ENCODE peak calls at places on chromosomes 16 and 17, in ten cellular contexts. S is breast epithelium, E is tibial artery, U is mesothelial cell of epicardium, P is psoas muscle, L is right lobe of liver, R is testis, D is astrocyte of the cerebellum, M is stomach, A is cardiac muscle cell. X is an unnamed sample.

GRCh38 chr17:29722411-29723198 is 99.9 kb upstream of the CORO6 start:
- DNase-seq in S (peak; percentile 26), E (peak; percentile 70), U (no peak), P (no peak), L (no peak), R (peak; percentile 52), D (no peak), M (no peak), A (peak; percentile 79), X (no peak)

GRCh38 chr16:67936124-67936875 is at the start of gene PSMB10:
- DNase-seq in S (no peak), E (peak; percentile 51), U (no peak), P (peak; percentile 73), L (peak; percentile 74), R (peak; percentile 73), D (peak; percentile 45), M (peak; percentile 41), A (peak; percentile 55), X (peak; percentile 68)

GRCh38 chr16:67967956-67968439 is 439 bp downstream of the SLC12A4 start:
- DNase-seq in S (no peak), E (no peak), U (no peak), P (peak; percentile 79), L (no peak), R (no peak), D (no peak), M (peak; percentile 43), A (no peak), X (peak; percentile 44)

GRCh38 chr17:68972119-68972704 is 17.0 kb upstream of the ABCA8 start:
- DNase-seq in S (no peak), E (no peak), U (no peak), P (no peak), L (no peak), R (peak; percentile 38), D (no peak), M (no peak), A (peak; percentile 50), X (no peak)

GRCh38 chr17:4840893-4841242 is 7.7 kb downstream of the MINK1 start:
- DNase-seq in S (no peak), E (no peak), U (no peak), P (no peak), L (no peak), R (no peak), D (no peak), M (no peak), A (no peak), X (no peak)

GRCh38 chr16:65909310-65910050 is 457.0 kb upstream of the CDH5 start:
- DNase-seq in S (peak; percentile 30), E (no peak), U (no peak), P (no peak), L (peak; percentile 80), R (peak; percentile 53), D (no peak), M (no peak), A (no peak), X (no peak)

GRCh38 chr17:2062571-2063183 is 7.8 kb downstream of the HIC1 start:
- DNase-seq in S (no peak), E (no peak), U (no peak), P (peak; percentile 68), L (no peak), R (no peak), D (no peak), M (no peak), A (peak; percentile 35), X (no peak)

GRCh38 chr17:15180121-15180561 is 85.0 kb downstream of the PMP22 start:
- DNase-seq in S (no peak), E (no peak), U (no peak), P (no peak), L (no peak), R (no peak), D (no peak), M (no peak), A (no peak), X (no peak)

DNA sequence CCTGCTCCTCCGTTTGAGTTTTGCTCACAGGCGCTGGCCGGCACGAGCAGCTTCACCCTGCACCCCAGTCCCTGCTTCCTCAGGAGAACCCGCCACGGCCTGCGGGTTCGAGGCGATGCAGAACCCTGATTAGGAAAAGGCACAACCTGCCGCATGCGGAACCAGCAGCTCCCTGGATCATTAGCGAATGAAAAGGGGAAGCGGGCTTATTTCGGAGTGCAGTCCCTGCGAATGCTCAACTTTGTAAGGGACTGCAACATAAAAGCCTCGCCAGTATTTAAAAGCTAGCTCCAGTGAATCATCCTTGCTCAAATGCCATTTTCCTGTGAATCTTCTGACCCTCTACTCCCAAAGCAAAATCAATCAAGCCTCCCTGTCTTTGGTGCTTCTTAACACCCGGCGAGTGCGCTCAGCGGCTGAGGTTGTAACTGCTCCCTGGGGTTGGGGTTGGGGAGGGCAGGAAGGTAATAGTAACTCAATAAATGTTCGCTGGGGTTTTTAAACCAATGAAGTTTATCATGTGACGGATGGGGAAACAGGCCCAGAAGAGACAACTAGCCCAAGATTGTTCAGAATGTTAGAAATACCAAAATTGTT is 676 bp upstream of the AKAP10 start:
- DNase-seq in S (no peak), E (peak; percentile 28), U (no peak), P (no peak), L (no peak), R (no peak), D (no peak), M (no peak), A (no peak), X (no peak)
- TF ChIP-seq CTCF in S (no peak), E (no peak), U (no peak), P (no peak), L (no peak), R (no peak), D (no peak), M (no peak), A (no peak), X (no peak)

GRCh38 chr17:39913989-39914388 is 4.4 kb downstream of the GSDMB start:
- DNase-seq in S (no peak), E (no peak), U (no peak), P (no peak), L (no peak), R (no peak), D (no peak), M (no peak), A (no peak), X (no peak)

GRCh38 chr17:39919087-39919683 is 750 bp upstream of the GSDMB start:
- DNase-seq in S (no peak), E (no peak), U (no peak), P (no peak), L (no peak), R (no peak), D (no peak), M (no peak), A (no peak), X (no peak)

GRCh38 chr17:39920218-39921210 is 2.1 kb upstream of the GSDMB start:
- DNase-seq in S (no peak), E (no peak), U (no peak), P (no peak), L (no peak), R (peak; percentile 22), D (no peak), M (no peak), A (no peak), X (no peak)

GRCh38 chr17:39915559-39915958 is 2.9 kb downstream of the GSDMB start:
- DNase-seq in S (no peak), E (no peak), U (no peak), P (no peak), L (no peak), R (no peak), D (no peak), M (no peak), A (no peak), X (no peak)

DNA sequence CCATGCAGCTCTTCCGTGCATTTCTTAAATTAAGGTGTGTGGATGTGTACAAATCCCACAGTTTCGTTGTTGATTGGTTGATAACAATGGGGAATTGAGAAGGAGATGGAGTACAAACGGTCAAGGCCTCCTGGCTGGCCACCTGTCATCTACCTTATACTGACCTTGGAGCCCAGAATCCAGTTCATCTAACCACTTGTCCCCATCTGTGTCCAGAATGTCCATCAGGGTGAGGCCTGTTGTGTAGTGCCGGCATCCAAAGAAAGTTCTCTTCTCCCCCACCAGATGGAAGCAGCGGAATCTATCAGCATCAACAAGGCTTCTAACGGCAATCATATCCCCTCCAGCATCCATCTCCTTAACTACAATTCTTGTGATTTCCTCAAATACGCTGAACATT is 1.5 kb downstream of the GSDMB start:
- DNase-seq in S (no peak), E (no peak), U (no peak), P (no peak), L (no peak), R (no peak), D (no peak), M (no peak), A (no peak), X (no peak)
- TF ChIP-seq CTCF in S (no peak), E (no peak), U (no peak), P (no peak), L (no peak), R (no peak), D (peak; percentile 22), M (no peak), A (peak; percentile 21), X (no peak)

GRCh38 chr16:47019563-47019962 is 46.1 kb upstream of the DNAJA2 start:
- DNase-seq in S (no peak), E (no peak), U (no peak), P (no peak), L (no peak), R (no peak), D (no peak), M (no peak), A (no peak), X (no peak)
- TF ChIP-seq CTCF in S (no peak), E (no peak), U (no peak), P (no peak), L (no peak), R (peak; percentile 12), D (no peak), M (no peak), A (peak; percentile 21), X (no peak)

GRCh38 chr17:17120294-17120693 is 78.0 kb downstream of the MPRIP start:
- DNase-seq in S (no peak), E (no peak), U (no peak), P (peak; percentile 51), L (no peak), R (no peak), D (no peak), M (no peak), A (no peak), X (no peak)

GRCh38 chr17:17122781-17123483 is 80.7 kb downstream of the MPRIP start:
- DNase-seq in S (no peak), E (no peak), U (no peak), P (peak; percentile 15), L (no peak), R (no peak), D (no peak), M (no peak), A (no peak), X (no peak)

GRCh38 chr17:17120716-17121115 is 78.5 kb downstream of the MPRIP start:
- DNase-seq in S (no peak), E (no peak), U (no peak), P (peak; percentile 9), L (no peak), R (no peak), D (no peak), M (no peak), A (no peak), X (no peak)

GRCh38 chr17:17119533-17119932 is 77.3 kb downstream of the MPRIP start:
- DNase-seq in S (no peak), E (no peak), U (no peak), P (peak; percentile 54), L (no peak), R (peak; percentile 50), D (no peak), M (peak; percentile 64), A (no peak), X (no peak)

DNA sequence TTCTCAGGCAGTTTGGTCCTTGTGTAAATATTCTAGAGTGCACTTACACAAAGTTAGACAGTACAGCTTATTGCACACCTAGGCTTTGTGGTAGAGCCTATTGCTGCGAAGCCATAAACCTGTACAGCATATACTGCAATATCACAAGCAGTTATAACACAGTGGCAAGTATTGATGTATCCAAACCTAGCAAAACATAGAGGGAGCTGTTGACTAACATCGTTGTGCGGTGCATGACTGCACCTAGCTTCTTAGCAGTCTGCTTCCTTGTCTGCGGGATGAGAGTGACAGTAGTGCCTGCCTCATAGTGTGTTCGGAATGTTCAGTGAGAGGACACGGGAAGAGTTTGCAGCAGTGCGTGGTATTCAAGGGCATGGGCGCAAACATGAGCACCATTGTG is 78.9 kb downstream of the MPRIP start:
- DNase-seq in S (no peak), E (no peak), U (no peak), P (no peak), L (no peak), R (no peak), D (no peak), M (no peak), A (no peak), X (no peak)
- TF ChIP-seq CTCF in S (no peak), E (no peak), U (no peak), P (no peak), L (no peak), R (no peak), D (no peak), M (no peak), A (no peak), X (no peak)

X was measured in activated B cell treated with CpG ODN at 0.5 μM for 24 hours.